ENCODE peak calls at places on chromosomes 1 and 21, in four cellular contexts. A is NB4, Q is body of pancreas, P is WTC11. O is an unnamed sample.

GRCh38 chr1:208724079-208724478 is 479.9 kb upstream of the PLXNA2 start:
- DNase-seq in A (peak; percentile 2), Q (no peak), P (no peak), O (no peak)

GRCh38 chr1:207825296-207825695 is 73.4 kb downstream of the CD46 start:
- DNase-seq in A (peak; percentile 15), Q (no peak), P (no peak), O (no peak)

GRCh38 chr1:48869116-48869893 is 92.6 kb upstream of the BEND5 start:
- DNase-seq in A (no peak), Q (no peak), P (peak; percentile 16), O (no peak)

GRCh38 chr1:36479505-36480051 is 3.1 kb downstream of the CSF3R start:
- DNase-seq in A (no peak), Q (no peak), P (no peak), O (no peak)

GRCh38 chr1:246081138-246081702 is 425.9 kb downstream of the SMYD3 start:
- DNase-seq in A (no peak), Q (no peak), P (no peak), O (no peak)

GRCh38 chr1:54995835-54996234 is 2.9 kb upstream of the BSND start:
- DNase-seq in A (peak; percentile 21), Q (no peak), P (no peak), O (no peak)

GRCh38 chr21:45590246-45590725 is 48.0 kb upstream of the SLC19A1 start:
- DNase-seq in A (peak; percentile 62), Q (peak; percentile 78), P (peak; percentile 76), O (no peak)

GRCh38 chr1:30287976-30288375 is 435.4 kb downstream of the MATN1 start:
- DNase-seq in A (no peak), Q (no peak), P (no peak), O (no peak)

DNA sequence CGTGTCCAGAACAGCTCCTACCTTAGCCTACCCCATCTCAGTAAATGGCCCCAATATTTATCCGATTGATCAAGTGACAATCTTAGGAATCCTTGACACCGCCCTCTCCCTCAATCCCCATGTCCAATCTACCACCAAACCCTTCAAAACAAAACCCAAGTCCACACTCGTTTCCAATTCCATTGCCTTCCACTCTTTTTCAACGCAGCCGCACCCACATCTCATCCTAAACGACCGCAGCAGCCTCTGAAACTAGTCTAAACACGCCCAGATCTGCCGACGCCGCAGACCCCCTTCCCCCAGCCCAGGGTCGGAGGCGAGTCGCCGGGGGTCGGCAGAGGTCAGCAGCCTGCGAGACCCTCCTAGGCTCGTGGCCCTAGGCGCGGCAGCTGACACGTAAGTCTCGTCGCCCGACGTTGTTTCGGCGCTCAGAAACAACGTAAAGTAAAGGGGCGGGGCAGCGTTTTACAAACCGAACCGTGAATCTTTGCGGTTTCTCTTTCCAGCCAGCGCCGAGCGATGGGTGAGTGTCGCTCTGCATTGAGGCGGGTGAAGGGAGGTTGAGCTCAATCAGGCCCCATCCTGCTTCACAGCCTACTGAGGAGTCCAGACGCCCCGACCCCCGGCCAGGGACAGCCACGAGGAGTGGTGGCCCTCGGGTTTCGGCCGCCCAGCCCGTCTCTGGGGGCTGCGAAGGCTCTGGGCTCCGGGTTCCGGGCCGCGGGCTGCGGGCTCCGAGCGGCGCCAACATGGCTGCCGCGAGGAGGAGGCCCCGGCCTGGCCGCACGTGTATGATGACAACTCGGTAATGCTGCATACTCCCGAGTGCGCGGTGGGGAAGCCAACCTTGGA is at the start of gene RPS8:
- DNase-seq in A (peak; percentile 95), Q (peak; percentile 93), P (peak; percentile 93), O (peak; percentile 88)
- TF ChIP-seq CTCF in A (no peak), Q (no peak), P (no peak), O (no peak)

GRCh38 chr1:167206166-167206835 is 14.4 kb upstream of the POU2F1 start:
- DNase-seq in A (no peak), Q (no peak), P (no peak), O (no peak)

GRCh38 chr1:167209044-167209443 is 11.6 kb upstream of the POU2F1 start:
- DNase-seq in A (no peak), Q (no peak), P (no peak), O (no peak)

GRCh38 chr1:167210966-167211674 is 9.6 kb upstream of the POU2F1 start:
- DNase-seq in A (no peak), Q (no peak), P (no peak), O (peak; percentile 14)

GRCh38 chr1:167207940-167208623 is 12.6 kb upstream of the POU2F1 start:
- DNase-seq in A (no peak), Q (no peak), P (no peak), O (no peak)

DNA sequence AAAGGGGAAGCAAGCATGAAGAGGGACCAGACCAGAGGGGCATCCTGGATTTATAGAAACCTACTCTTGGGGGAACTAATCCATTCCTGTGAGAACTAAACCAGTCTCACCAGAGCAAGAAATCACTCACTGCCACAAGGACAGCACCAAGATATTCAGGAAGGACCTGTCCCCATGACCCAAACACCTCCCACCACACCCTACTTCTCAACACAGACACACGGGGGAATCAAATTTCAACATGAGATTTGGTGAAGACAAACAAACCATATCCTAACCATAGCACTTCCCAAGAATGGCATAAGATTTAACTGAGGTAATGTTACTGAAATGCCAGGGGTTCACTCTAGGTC is 12.1 kb upstream of the POU2F1 start:
- DNase-seq in A (no peak), Q (no peak), P (no peak), O (no peak)
- TF ChIP-seq CTCF in A (no peak), Q (no peak), P (no peak), O (no peak)

DNA sequence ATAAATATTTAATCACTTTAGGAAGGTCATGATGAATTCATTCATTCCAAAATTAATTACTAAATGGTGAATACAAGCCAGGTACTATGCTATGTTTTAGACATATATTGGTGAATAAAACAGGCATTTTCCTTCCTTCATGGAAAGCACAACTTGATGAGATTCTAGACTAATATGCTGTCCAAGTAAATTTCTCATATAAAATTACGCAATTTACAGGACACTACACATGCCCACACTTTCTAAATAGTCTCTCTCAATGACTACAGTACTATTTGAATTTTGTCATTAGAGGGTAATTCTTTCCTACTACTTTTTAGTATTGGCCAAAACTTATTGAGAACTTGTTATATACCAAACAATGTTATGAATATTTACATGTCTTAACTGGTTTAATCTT is 150.6 kb downstream of the CRB1 start:
- DNase-seq in A (no peak), Q (no peak), P (no peak), O (no peak)
- TF ChIP-seq CTCF in A (no peak), Q (no peak), P (no peak), O (no peak)

GRCh38 chr1:18681423-18681835 is 50.8 kb downstream of the PAX7 start:
- DNase-seq in A (peak; percentile 67), Q (no peak), P (no peak), O (peak; percentile 27)
- TF ChIP-seq CTCF in A (peak; percentile 86), Q (peak; percentile 15), P (peak; percentile 64), O (peak; percentile 74)

GRCh38 chr1:243917177-243917862 is 67.3 kb upstream of the AKT3 start:
- DNase-seq in A (peak; percentile 44), Q (peak; percentile 35), P (peak; percentile 50), O (peak; percentile 46)
- TF ChIP-seq CTCF in A (no peak), Q (no peak), P (no peak), O (no peak)

DNA sequence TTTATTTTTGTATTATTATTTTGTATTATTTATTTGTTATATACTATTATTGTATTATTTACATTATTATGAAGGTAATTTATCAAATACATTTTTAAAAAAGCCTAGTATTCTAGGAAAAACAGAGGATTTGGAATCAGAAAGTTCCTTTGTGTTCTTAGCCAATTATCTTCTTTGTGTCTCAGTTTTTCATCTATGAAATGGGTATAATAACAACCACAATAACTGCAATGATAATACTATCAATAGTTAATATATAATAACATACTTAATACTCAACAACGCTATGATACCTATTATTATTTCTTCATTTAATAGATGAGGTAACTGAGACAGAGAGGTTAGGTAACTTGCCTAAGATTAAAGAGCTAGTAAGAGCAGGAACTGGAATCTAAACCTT is 80.4 kb upstream of the GNG4 start:
- DNase-seq in A (no peak), Q (no peak), P (no peak), O (no peak)
- TF ChIP-seq CTCF in A (no peak), Q (no peak), P (no peak), O (no peak)